ENCODE peak calls at places on chromosomes 4 and X, in five cellular contexts. One of them, this sample, is unnamed.

GRCh38 chr4:108795733-108796132 is 32.9 kb upstream of the ETNPPL start:
- DNase-seq in astrocyte of the spinal cord: no peak
- DNase-seq in GM13977: no peak
- DNase-seq in right lobe of liver: no peak
- DNase-seq in HFFc6: no peak
- DNase-seq in this sample: no peak

GRCh38 chr4:158801066-158801465 is 32.2 kb downstream of the FNIP2 start:
- DNase-seq in HFFc6: no peak
- DNase-seq in right lobe of liver: no peak
- DNase-seq in GM13977: no peak
- DNase-seq in astrocyte of the spinal cord: no peak
- DNase-seq in this sample: peak; percentile 16

GRCh38 chrX:123424546-123424945 is 240.5 kb downstream of the GRIA3 start:
- DNase-seq in astrocyte of the spinal cord: peak; percentile 70
- DNase-seq in HFFc6: peak; percentile 55
- DNase-seq in right lobe of liver: no peak
- DNase-seq in GM13977: peak; percentile 14
- DNase-seq in this sample: peak; percentile 45

GRCh38 chrX:153226344-153227190 is 47.5 kb downstream of the MAGEA1 start:
- DNase-seq in astrocyte of the spinal cord: peak; percentile 5
- DNase-seq in GM13977: no peak
- DNase-seq in right lobe of liver: no peak
- DNase-seq in HFFc6: peak; percentile 5
- DNase-seq in this sample: peak; percentile 76

GRCh38 chr4:159071178-159071968 is 31.5 kb upstream of the RAPGEF2 start:
- DNase-seq in right lobe of liver: no peak
- DNase-seq in GM13977: no peak
- DNase-seq in HFFc6: peak; percentile 10
- DNase-seq in astrocyte of the spinal cord: peak; percentile 87
- DNase-seq in this sample: peak; percentile 90

GRCh38 chr4:53786632-53787031 is 195.3 kb upstream of the LNX1 start:
- DNase-seq in HFFc6: no peak
- DNase-seq in right lobe of liver: no peak
- DNase-seq in GM13977: no peak
- DNase-seq in astrocyte of the spinal cord: no peak
- DNase-seq in this sample: peak; percentile 8

GRCh38 chr4:144687466-144687865 is 41.5 kb downstream of the HHIP start:
- DNase-seq in astrocyte of the spinal cord: no peak
- DNase-seq in right lobe of liver: no peak
- DNase-seq in GM13977: no peak
- DNase-seq in HFFc6: no peak
- DNase-seq in this sample: peak; percentile 42

GRCh38 chrX:45807572-45808425 is 607.1 kb upstream of the DIPK2B start:
- DNase-seq in GM13977: no peak
- DNase-seq in HFFc6: no peak
- DNase-seq in astrocyte of the spinal cord: peak; percentile 67
- DNase-seq in right lobe of liver: no peak
- DNase-seq in this sample: peak; percentile 71

GRCh38 chr4:2794707-2795557 is 2.0 kb downstream of the SH3BP2 start:
- DNase-seq in right lobe of liver: peak; percentile 81
- DNase-seq in GM13977: no peak
- DNase-seq in astrocyte of the spinal cord: peak; percentile 75
- DNase-seq in HFFc6: peak; percentile 75
- DNase-seq in this sample: peak; percentile 71

GRCh38 chr4:45172636-45173035 is 446.3 kb upstream of the GNPDA2 start:
- DNase-seq in GM13977: no peak
- DNase-seq in HFFc6: no peak
- DNase-seq in astrocyte of the spinal cord: no peak
- DNase-seq in right lobe of liver: no peak
- DNase-seq in this sample: no peak

GRCh38 chrX:69396916-69397315 is 107.2 kb upstream of the NALF2 start:
- DNase-seq in astrocyte of the spinal cord: no peak
- DNase-seq in GM13977: no peak
- DNase-seq in HFFc6: no peak
- DNase-seq in right lobe of liver: no peak
- DNase-seq in this sample: no peak

GRCh38 chrX:129957241-129958099 is 25.0 kb upstream of the BCORL1 start:
- DNase-seq in right lobe of liver: peak; percentile 70
- DNase-seq in astrocyte of the spinal cord: peak; percentile 16
- DNase-seq in GM13977: peak; percentile 78
- DNase-seq in HFFc6: peak; percentile 6
- DNase-seq in this sample: no peak

GRCh38 chr4:135418353-135418752 is 1216.8 kb upstream of the PABPC4L start:
- DNase-seq in GM13977: peak; percentile 12
- DNase-seq in HFFc6: peak; percentile 19
- DNase-seq in astrocyte of the spinal cord: no peak
- DNase-seq in right lobe of liver: no peak
- DNase-seq in this sample: peak; percentile 40

GRCh38 chr4:70670332-70671014 is 4.2 kb upstream of the JCHAIN start:
- DNase-seq in right lobe of liver: no peak
- DNase-seq in GM13977: no peak
- DNase-seq in HFFc6: peak; percentile 71
- DNase-seq in astrocyte of the spinal cord: peak; percentile 35
- DNase-seq in this sample: peak; percentile 17

GRCh38 chrX:21948897-21949578 is 8.5 kb downstream of the SMS start:
- DNase-seq in right lobe of liver: no peak
- DNase-seq in astrocyte of the spinal cord: no peak
- DNase-seq in GM13977: no peak
- DNase-seq in HFFc6: no peak
- DNase-seq in this sample: no peak

GRCh38 chr4:169557061-169557636 is 55.2 kb downstream of the NEK1 start:
- DNase-seq in astrocyte of the spinal cord: peak; percentile 30
- DNase-seq in right lobe of liver: no peak
- DNase-seq in HFFc6: peak; percentile 65
- DNase-seq in GM13977: no peak
- DNase-seq in this sample: no peak

GRCh38 chr4:182776376-182777058 is 140.7 kb downstream of the DCTD start:
- DNase-seq in HFFc6: no peak
- DNase-seq in GM13977: no peak
- DNase-seq in right lobe of liver: no peak
- DNase-seq in astrocyte of the spinal cord: peak; percentile 67
- DNase-seq in this sample: no peak

GRCh38 chr4:128512767-128513322 is 225.2 kb upstream of the PGRMC2 start:
- DNase-seq in right lobe of liver: no peak
- DNase-seq in GM13977: no peak
- DNase-seq in HFFc6: peak; percentile 28
- DNase-seq in astrocyte of the spinal cord: no peak
- DNase-seq in this sample: no peak

GRCh38 chrX:118251251-118251650 is 94.7 kb upstream of the WDR44 start:
- DNase-seq in astrocyte of the spinal cord: no peak
- DNase-seq in HFFc6: no peak
- DNase-seq in right lobe of liver: no peak
- DNase-seq in GM13977: no peak
- DNase-seq in this sample: no peak

GRCh38 chr4:5894266-5894665 is 1.4 kb upstream of the CRMP1 start:
- DNase-seq in HFFc6: no peak
- DNase-seq in GM13977: no peak
- DNase-seq in astrocyte of the spinal cord: no peak
- DNase-seq in right lobe of liver: no peak
- DNase-seq in this sample: no peak

GRCh38 chr4:128648021-128648420 is 161.5 kb upstream of the JADE1 start:
- DNase-seq in astrocyte of the spinal cord: no peak
- DNase-seq in HFFc6: no peak
- DNase-seq in right lobe of liver: no peak
- DNase-seq in GM13977: no peak
- DNase-seq in this sample: no peak

GRCh38 chr4:98720871-98721480 is 62.6 kb upstream of the TSPAN5 start:
- DNase-seq in HFFc6: peak; percentile 60
- DNase-seq in astrocyte of the spinal cord: peak; percentile 18
- DNase-seq in right lobe of liver: no peak
- DNase-seq in GM13977: no peak
- DNase-seq in this sample: peak; percentile 41

GRCh38 chr4:7581477-7581876 is 146.7 kb upstream of the PSAPL1 start:
- DNase-seq in astrocyte of the spinal cord: peak; percentile 19
- DNase-seq in HFFc6: no peak
- DNase-seq in GM13977: no peak
- DNase-seq in right lobe of liver: no peak
- DNase-seq in this sample: peak; percentile 36

GRCh38 chrX:117568238-117568637 is 548.4 kb downstream of the KLHL13 start:
- DNase-seq in astrocyte of the spinal cord: no peak
- DNase-seq in right lobe of liver: peak; percentile 17
- DNase-seq in GM13977: no peak
- DNase-seq in HFFc6: no peak
- DNase-seq in this sample: no peak

GRCh38 chrX:153744210-153745066 is 19.6 kb upstream of the PLXNB3 start:
- DNase-seq in HFFc6: no peak
- DNase-seq in right lobe of liver: peak; percentile 21
- DNase-seq in astrocyte of the spinal cord: no peak
- DNase-seq in GM13977: no peak
- DNase-seq in this sample: no peak

GRCh38 chr4:161817822-161818412 is 345.9 kb downstream of the FSTL5 start:
- DNase-seq in right lobe of liver: no peak
- DNase-seq in GM13977: no peak
- DNase-seq in astrocyte of the spinal cord: no peak
- DNase-seq in HFFc6: no peak
- DNase-seq in this sample: no peak

DNA sequence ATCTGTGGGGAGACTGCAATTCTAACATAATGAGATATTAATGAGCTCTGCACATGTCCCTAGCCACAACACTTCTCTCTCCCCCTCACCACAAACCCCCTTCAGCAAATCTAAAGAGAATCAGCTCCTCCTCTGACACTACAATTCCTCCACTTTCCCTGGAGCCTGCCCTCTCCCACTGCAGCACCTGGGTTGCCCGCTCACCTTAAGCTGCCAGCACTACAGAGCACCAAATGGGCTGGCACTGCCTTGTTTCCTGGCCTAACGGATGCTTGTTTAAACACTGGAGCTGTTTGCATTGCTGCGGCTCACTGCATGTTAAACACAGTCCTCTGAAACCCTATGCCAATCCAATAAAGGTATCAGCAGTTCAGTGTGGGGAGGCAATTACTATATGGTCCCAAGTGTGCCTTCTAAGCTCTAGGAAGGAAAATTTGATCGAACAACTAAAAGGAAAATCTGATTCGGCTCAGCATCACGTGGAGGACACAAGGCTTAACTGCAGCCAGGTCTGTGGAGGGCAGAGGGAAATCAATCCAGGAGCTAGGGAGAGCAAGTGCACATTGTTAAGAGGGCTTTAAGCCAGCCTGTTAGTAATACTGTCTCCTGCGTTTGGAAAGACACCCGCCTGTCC is 232.3 kb downstream of the MAML3 start:
- DNase-seq in GM13977: no peak
- DNase-seq in astrocyte of the spinal cord: no peak
- DNase-seq in right lobe of liver: peak; percentile 64
- DNase-seq in HFFc6: no peak
- DNase-seq in this sample: no peak
- TF ChIP-seq CTCF in GM13977: no peak
- TF ChIP-seq CTCF in astrocyte of the spinal cord: no peak
- TF ChIP-seq CTCF in right lobe of liver: no peak
- TF ChIP-seq CTCF in HFFc6: no peak
- TF ChIP-seq CTCF in this sample: no peak

GRCh38 chrX:15853586-15854079 is 980 bp downstream of the AP1S2 start:
- DNase-seq in astrocyte of the spinal cord: peak; percentile 19
- DNase-seq in GM13977: no peak
- DNase-seq in right lobe of liver: no peak
- DNase-seq in HFFc6: no peak
- DNase-seq in this sample: peak; percentile 11

GRCh38 chrX:15856580-15856979 is 2.0 kb upstream of the AP1S2 start:
- DNase-seq in GM13977: no peak
- DNase-seq in right lobe of liver: no peak
- DNase-seq in HFFc6: no peak
- DNase-seq in astrocyte of the spinal cord: no peak
- DNase-seq in this sample: no peak

GRCh38 chrX:15855562-15856256 is 1.1 kb upstream of the AP1S2 start:
- DNase-seq in GM13977: no peak
- DNase-seq in astrocyte of the spinal cord: no peak
- DNase-seq in HFFc6: no peak
- DNase-seq in right lobe of liver: no peak
- DNase-seq in this sample: no peak

GRCh38 chrX:15854712-15855561 is at the start of gene AP1S2:
- DNase-seq in HFFc6: peak; percentile 84
- DNase-seq in right lobe of liver: peak; percentile 98
- DNase-seq in astrocyte of the spinal cord: peak; percentile 94
- DNase-seq in GM13977: peak; percentile 96
- DNase-seq in this sample: peak; percentile 96

GRCh38 chrX:15854080-15854655 is 445 bp downstream of the AP1S2 start:
- DNase-seq in GM13977: peak; percentile 60
- DNase-seq in HFFc6: peak; percentile 1
- DNase-seq in astrocyte of the spinal cord: no peak
- DNase-seq in right lobe of liver: peak; percentile 73
- DNase-seq in this sample: peak; percentile 39
- TF ChIP-seq CTCF in GM13977: peak; percentile 54
- TF ChIP-seq CTCF in HFFc6: peak; percentile 38
- TF ChIP-seq CTCF in astrocyte of the spinal cord: peak; percentile 15
- TF ChIP-seq CTCF in right lobe of liver: peak; percentile 27
- TF ChIP-seq CTCF in this sample: no peak

DNA sequence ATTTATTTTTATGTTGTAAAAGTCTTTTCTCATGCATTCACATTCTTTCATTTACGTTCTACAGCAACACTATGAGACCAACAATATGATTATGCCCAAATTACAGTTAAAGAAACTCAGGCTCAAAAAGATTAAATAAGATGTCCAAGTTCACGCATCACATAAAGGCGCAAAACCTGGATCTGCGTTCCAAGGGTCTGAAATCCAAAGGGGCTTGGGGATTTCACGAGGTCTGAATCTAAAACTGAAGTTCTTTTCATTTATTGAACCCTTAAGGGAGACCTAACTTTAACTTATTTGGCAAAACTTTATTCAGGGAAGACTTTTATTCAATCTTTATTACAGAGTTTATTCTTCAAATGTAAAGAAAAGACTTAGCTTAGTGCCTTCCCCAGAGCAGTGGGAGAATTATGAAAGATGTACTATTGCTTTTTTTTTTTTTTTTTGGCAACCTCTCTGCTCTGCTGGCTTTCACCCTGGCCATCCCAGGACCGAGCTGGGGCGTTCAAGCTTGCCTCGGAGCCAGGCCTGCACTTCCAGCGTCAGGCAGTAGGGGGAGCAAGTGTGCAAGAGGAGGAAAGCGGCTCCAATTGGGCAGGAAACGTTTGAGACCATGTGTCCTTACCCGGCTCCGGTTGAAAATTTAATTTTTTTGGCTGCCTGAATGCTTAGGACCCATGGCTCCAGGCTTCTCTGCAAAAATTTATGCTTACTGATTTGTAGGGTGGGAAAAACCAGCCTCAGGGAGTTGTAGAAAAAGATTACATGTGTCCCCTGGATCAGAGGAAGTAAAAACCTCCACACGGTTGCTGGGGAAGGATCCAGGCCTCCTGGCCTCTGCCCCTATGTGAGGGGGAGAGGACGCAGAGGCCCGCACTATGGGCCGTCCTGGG is 344.3 kb upstream of the KLF3 start:
- DNase-seq in astrocyte of the spinal cord: peak; percentile 91
- DNase-seq in right lobe of liver: peak; percentile 91
- DNase-seq in GM13977: peak; percentile 89
- DNase-seq in HFFc6: peak; percentile 79
- DNase-seq in this sample: peak; percentile 95
- TF ChIP-seq CTCF in astrocyte of the spinal cord: peak; percentile 100
- TF ChIP-seq CTCF in right lobe of liver: peak; percentile 98
- TF ChIP-seq CTCF in GM13977: peak; percentile 95
- TF ChIP-seq CTCF in HFFc6: peak; percentile 98
- TF ChIP-seq CTCF in this sample: peak; percentile 96

DNA sequence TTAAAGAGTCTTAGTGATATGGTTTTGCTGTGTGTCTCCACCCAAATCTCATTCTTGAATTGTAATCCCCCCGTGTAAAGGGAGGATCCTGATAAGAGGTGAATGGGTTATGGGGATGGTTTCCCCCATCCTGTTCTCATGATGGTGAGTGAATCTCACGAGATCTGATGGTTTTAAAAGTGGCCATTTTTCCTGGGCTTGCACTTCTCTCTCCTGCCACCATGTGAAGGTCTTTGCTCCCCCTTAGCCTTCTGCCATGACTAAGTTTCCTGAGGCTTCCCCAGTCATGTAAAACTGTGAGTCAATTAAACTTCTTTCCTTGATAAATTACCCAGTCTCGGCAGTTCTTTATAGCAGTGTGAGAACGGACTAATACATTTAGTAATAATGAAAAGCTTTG is 46.9 kb downstream of the ANTXR2 start:
- DNase-seq in astrocyte of the spinal cord: no peak
- DNase-seq in right lobe of liver: no peak
- DNase-seq in GM13977: no peak
- DNase-seq in HFFc6: peak; percentile 17
- DNase-seq in this sample: no peak
- TF ChIP-seq CTCF in astrocyte of the spinal cord: no peak
- TF ChIP-seq CTCF in right lobe of liver: no peak
- TF ChIP-seq CTCF in GM13977: no peak
- TF ChIP-seq CTCF in HFFc6: peak; percentile 40
- TF ChIP-seq CTCF in this sample: no peak